ENCODE peak calls at places on chromosomes 12 and 14, in six cellular contexts. V is suprapubic skin, B is breast epithelium, J is endothelial cell of umbilical vein, Q is HepG2, Z is GM12878. C is an unnamed sample.

GRCh38 chr14:69848903-69849391 is 30.3 kb upstream of the SMOC1 start:
- DNase-seq in Z (no peak), V (no peak), J (no peak), B (no peak), Q (peak; percentile 70), C (no peak)

GRCh38 chr14:105742531-105742848 is 216.1 kb downstream of the TMEM121 start:
- DNase-seq in J (no peak), Z (no peak), B (peak; percentile 3), Q (no peak), V (peak; percentile 65), C (no peak)

GRCh38 chr14:73722581-73722980 is 8.4 kb upstream of the PNMA1 start:
- DNase-seq in J (no peak), B (no peak), Z (no peak), V (no peak), Q (no peak), C (no peak)

GRCh38 chr14:61602733-61603077 is 92.6 kb upstream of the HIF1A start:
- DNase-seq in V (no peak), Q (peak; percentile 79), Z (no peak), J (no peak), B (no peak), C (no peak)

GRCh38 chr12:82144505-82144904 is 213.7 kb downstream of the CCDC59 start:
- DNase-seq in Q (no peak), Z (no peak), J (no peak), V (no peak), B (no peak), C (no peak)

GRCh38 chr12:71187379-71187778 is 29.6 kb upstream of the TSPAN8 start:
- DNase-seq in J (no peak), Z (no peak), B (no peak), V (no peak), Q (no peak), C (no peak)

GRCh38 chr14:69692542-69693053 is 74.3 kb upstream of the SRSF5 start:
- DNase-seq in Q (no peak), V (no peak), J (peak; percentile 18), Z (no peak), B (no peak), C (no peak)

GRCh38 chr14:40232302-40232701 is 800.1 kb upstream of the FBXO33 start:
- DNase-seq in Z (no peak), V (no peak), B (no peak), J (no peak), Q (no peak), C (no peak)

GRCh38 chr14:77467801-77468200 is 9.9 kb downstream of the AHSA1 start:
- DNase-seq in J (no peak), Z (no peak), V (no peak), Q (no peak), B (no peak), C (no peak)

GRCh38 chr12:57133013-57133569 is 4.8 kb downstream of the LRP1 start:
- DNase-seq in V (no peak), J (no peak), Q (no peak), B (no peak), Z (no peak), C (no peak)

GRCh38 chr12:107651867-107652449 is 33.6 kb upstream of the PWP1 start:
- DNase-seq in Q (no peak), B (no peak), Z (no peak), J (no peak), V (no peak), C (no peak)

GRCh38 chr14:69107407-69108003 is 45.4 kb downstream of the DCAF5 start:
- DNase-seq in Q (peak; percentile 69), Z (peak; percentile 20), V (no peak), J (peak; percentile 76), B (peak; percentile 44), C (peak; percentile 48)

GRCh38 chr14:104931323-104931770 is 6.7 kb downstream of the PLD4 start:
- DNase-seq in Q (no peak), B (no peak), V (peak; percentile 76), Z (no peak), J (no peak), C (no peak)

GRCh38 chr12:1758887-1759286 is 61.5 kb upstream of the LRTM2 start:
- DNase-seq in J (no peak), B (no peak), Z (no peak), V (no peak), Q (peak; percentile 75), C (no peak)

GRCh38 chr14:89397569-89397968 is 19.5 kb downstream of the FOXN3 start:
- DNase-seq in Q (no peak), B (no peak), Z (no peak), V (no peak), J (no peak), C (no peak)

GRCh38 chr14:102776761-102777710 is at the start of gene TRAF3:
- DNase-seq in J (peak; percentile 53), B (no peak), Z (no peak), Q (no peak), V (no peak), C (no peak)

GRCh38 chr12:105278043-105278697 is 42.2 kb upstream of the APPL2 start:
- DNase-seq in Q (peak; percentile 50), J (peak; percentile 29), V (no peak), Z (no peak), B (no peak), C (no peak)

GRCh38 chr12:69616025-69616424 is 5.3 kb upstream of the LRRC10 start:
- DNase-seq in V (no peak), J (no peak), Z (no peak), Q (no peak), B (no peak), C (no peak)

GRCh38 chr12:41151789-41152188 is 36.3 kb upstream of the PDZRN4 start:
- DNase-seq in Z (no peak), J (no peak), V (no peak), B (no peak), Q (no peak), C (no peak)

GRCh38 chr12:80269953-80270552 is 170.7 kb downstream of the OTOGL start:
- DNase-seq in V (no peak), B (no peak), J (peak; percentile 69), Q (peak; percentile 24), Z (no peak), C (peak; percentile 24)

GRCh38 chr12:58916891-58917570 is 3.3 kb downstream of the LRIG3 start:
- DNase-seq in Q (no peak), Z (no peak), V (no peak), J (peak; percentile 82), B (no peak), C (no peak)

GRCh38 chr12:26245175-26245942 is 50.0 kb downstream of the SSPN start:
- DNase-seq in B (no peak), J (no peak), Q (no peak), V (no peak), Z (no peak), C (no peak)

DNA sequence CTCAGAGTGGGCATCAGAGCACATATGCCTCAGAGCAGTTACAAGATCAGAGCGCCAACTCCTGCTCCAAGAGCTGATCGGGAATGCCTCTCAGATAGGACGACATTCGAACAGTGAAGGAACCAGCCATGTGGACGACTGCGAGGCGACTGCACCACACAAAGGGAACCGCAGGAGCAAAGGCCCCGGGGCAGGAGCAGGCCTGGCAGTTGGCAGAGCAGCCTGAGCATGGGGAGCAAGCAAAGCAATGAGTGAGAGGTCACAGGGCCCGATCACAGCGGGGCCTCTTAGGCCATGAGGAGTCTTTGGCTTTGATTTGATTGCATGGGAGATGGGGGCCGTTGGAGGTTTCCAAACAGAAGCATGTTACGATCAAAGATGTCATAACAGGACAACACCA is 90.3 kb downstream of the LGMN start:
- DNase-seq in J (no peak), V (no peak), Z (no peak), B (no peak), Q (no peak), C (no peak)
- H3K27ac ChIP-seq in J (no peak overlapping the region), V (peak overlapping the region; percentile 29), Z (no peak overlapping the region), B (peak overlapping the region; percentile 72), Q (no peak overlapping the region), C (no peak overlapping the region)

DNA sequence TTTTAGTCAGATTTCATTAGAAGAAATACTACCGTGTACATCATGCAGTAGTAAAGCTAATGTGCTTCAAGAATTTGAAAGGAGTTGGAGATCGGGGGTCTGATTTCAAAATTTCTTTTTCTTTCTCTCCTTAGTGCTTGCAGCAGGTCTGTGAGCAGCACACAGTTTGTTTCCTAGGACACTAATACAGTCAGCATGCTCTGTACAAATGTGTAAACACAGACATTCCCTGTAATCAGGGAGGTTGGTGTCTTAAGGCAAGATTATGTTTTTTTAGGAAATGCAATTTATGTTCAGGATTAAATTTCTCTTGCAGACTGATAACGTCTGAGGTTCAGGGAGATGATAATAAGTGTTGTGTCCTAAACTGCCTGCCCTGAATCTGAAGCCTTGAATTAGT is 142.7 kb downstream of the ALX1 start:
- DNase-seq in B (no peak), V (no peak), J (no peak), Z (no peak), Q (no peak), C (no peak)
- TF ChIP-seq POLR2AphosphoS5 in B (no peak), V (no peak), J (no peak), Z (no peak), Q (no peak), C (no peak)

GRCh38 chr12:53755451-53756290 is 3.9 kb upstream of the CISTR start:
- DNase-seq in Q (no peak), V (no peak), J (no peak), B (no peak), Z (no peak), C (no peak)
- TF ChIP-seq CTCF in Q (peak; percentile 27), V (no peak), J (no peak), B (no peak), Z (peak; percentile 39), C (peak; percentile 60)

GRCh38 chr12:54125950-54126695 is 62.7 kb downstream of the SMUG1 start:
- DNase-seq in Z (no peak), B (peak; percentile 49), J (no peak), V (no peak), Q (no peak), C (no peak)

GRCh38 chr12:54128466-54128865 is 60.3 kb downstream of the SMUG1 start:
- DNase-seq in Z (no peak), V (no peak), J (no peak), B (no peak), Q (no peak), C (no peak)

GRCh38 chr12:54129028-54129903 is 59.5 kb downstream of the SMUG1 start:
- DNase-seq in J (no peak), Z (no peak), V (no peak), Q (no peak), B (no peak), C (no peak)

GRCh38 chr12:54126696-54127537 is 61.9 kb downstream of the SMUG1 start:
- DNase-seq in Z (no peak), V (peak; percentile 90), J (no peak), B (peak; percentile 74), Q (no peak), C (no peak)

GRCh38 chr12:54127538-54128259 is 61.1 kb downstream of the SMUG1 start:
- DNase-seq in Z (no peak), V (no peak), J (no peak), B (no peak), Q (no peak), C (no peak)
- H3K27ac ChIP-seq in Z (no peak overlapping the region), V (peak overlapping the region; percentile 2), J (no peak overlapping the region), B (peak overlapping the region; percentile 86), Q (no peak overlapping the region), C (no peak overlapping the region)

DNA sequence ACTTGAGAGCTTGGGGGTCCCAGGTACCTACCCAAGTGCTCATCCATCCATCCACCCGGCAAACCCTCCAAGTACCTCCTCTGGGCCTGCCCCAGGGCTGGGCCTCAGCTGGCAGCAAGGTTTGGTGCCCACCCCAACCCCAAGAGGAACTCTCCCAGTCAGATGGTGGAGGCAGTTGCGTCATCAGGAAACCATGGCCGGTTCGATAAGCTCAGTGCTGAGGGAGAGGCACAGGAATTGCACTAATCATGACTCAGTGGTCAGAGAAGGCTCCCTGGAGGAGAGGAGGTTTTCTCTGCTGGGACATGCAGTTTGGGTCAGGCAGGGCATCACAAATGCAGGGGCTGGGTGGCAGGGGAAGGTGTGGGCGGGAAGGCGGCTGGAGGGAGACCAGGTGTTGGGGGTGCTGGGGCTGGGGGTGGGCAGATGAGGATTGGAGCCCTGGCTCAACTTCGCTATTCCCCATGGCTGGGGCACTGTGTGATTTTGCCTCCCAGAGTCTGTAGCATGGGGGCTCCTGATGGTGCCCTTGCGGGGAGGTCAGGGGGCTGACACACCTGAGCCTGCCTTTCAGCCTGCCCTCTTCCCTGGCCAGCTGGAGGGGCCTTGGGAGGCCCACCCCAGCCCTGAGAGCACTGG is 32.2 kb downstream of the SH2B3 start:
- DNase-seq in V (no peak), Z (no peak), J (peak; percentile 95), B (no peak), Q (no peak), C (no peak)
- TF ChIP-seq POLR2AphosphoS5 in V (no peak), Z (no peak), J (peak; percentile 83), B (no peak), Q (no peak), C (peak; percentile 30)

C was measured in Panc1.